ENCODE peak calls at places on chromosome 1, in five cellular contexts. Z, D, O, X and L are unnamed samples.

GRCh38 chr1:154198756-154199562 is 7.1 kb upstream of the TPM3 start:
- DNase-seq in Z (peak), D (no peak), O (peak), X (peak), L (peak)

GRCh38 chr1:95223110-95223509 is 10.9 kb upstream of the RWDD3 start:
- DNase-seq in Z (peak), D (no peak), O (no peak), X (peak), L (no peak)

GRCh38 chr1:179818743-179819173 is 58.8 kb downstream of the TOR1AIP2 start:
- DNase-seq in Z (no peak), D (no peak), O (no peak), X (peak), L (no peak)

GRCh38 chr1:10555635-10556429 is 81.1 kb downstream of the PEX14 start:
- DNase-seq in Z (no peak), D (no peak), O (no peak), X (no peak), L (peak)

GRCh38 chr1:111318483-111319000 is 27.9 kb downstream of the CHIA start:
- DNase-seq in Z (no peak), D (no peak), O (no peak), X (no peak), L (no peak)

GRCh38 chr1:11736746-11737639 is 1.1 kb downstream of the AGTRAP start:
- DNase-seq in Z (peak), D (no peak), O (no peak), X (peak), L (peak)

GRCh38 chr1:27855085-27855484 is 17.3 kb upstream of the THEMIS2 start:
- DNase-seq in Z (no peak), D (no peak), O (no peak), X (no peak), L (no peak)

GRCh38 chr1:15326691-15327530 is 79.9 kb downstream of the FHAD1 start:
- DNase-seq in Z (peak), D (no peak), O (no peak), X (peak), L (no peak)

GRCh38 chr1:204319462-204319861 is 40.3 kb downstream of the PLEKHA6 start:
- DNase-seq in Z (peak), D (peak), O (no peak), X (peak), L (peak)

GRCh38 chr1:166080277-166080964 is 86.4 kb downstream of the FAM78B start:
- DNase-seq in Z (no peak), D (no peak), O (no peak), X (no peak), L (no peak)

GRCh38 chr1:7629465-7630195 is 141.5 kb upstream of the VAMP3 start:
- DNase-seq in Z (no peak), D (no peak), O (no peak), X (no peak), L (no peak)

GRCh38 chr1:96973605-96974004 is 252.0 kb downstream of the PTBP2 start:
- DNase-seq in Z (no peak), D (no peak), O (no peak), X (peak), L (no peak)